ENCODE peak calls at places on chromosomes 5 and 9, in four cellular contexts. O, M, W and H are unnamed samples.

GRCh38 chr9:70485273-70485858 is 70.9 kb upstream of the KLF9 start:
- DNase-seq in M (no peak), W (peak; percentile 94), O (no peak), H (no peak)

GRCh38 chr5:147822686-147823491 is 8.6 kb downstream of the SPINK1 start:
- DNase-seq in O (peak; percentile 18), M (peak; percentile 17), W (peak; percentile 23), H (peak; percentile 19)

GRCh38 chr5:172659909-172660628 is 19.0 kb downstream of the NEURL1B start:
- DNase-seq in W (no peak), O (no peak), M (peak; percentile 95), H (peak; percentile 30)

GRCh38 chr9:96617439-96618185 is 2.0 kb downstream of the CDC14B start:
- DNase-seq in O (no peak), M (no peak), W (no peak), H (peak; percentile 38)

GRCh38 chr9:121345070-121345469 is 25.0 kb downstream of the STOM start:
- DNase-seq in W (no peak), O (no peak), M (no peak), H (no peak)

GRCh38 chr5:148912714-148913398 is 86.4 kb downstream of the ADRB2 start:
- DNase-seq in O (peak; percentile 82), M (peak; percentile 16), W (no peak), H (peak; percentile 55)

GRCh38 chr9:69174645-69175487 is 789 bp downstream of the TJP2 start:
- DNase-seq in O (no peak), W (peak; percentile 73), M (peak; percentile 48), H (peak; percentile 63)

GRCh38 chr5:73637565-73637964 is 11.6 kb downstream of the ARHGEF28 start:
- DNase-seq in M (no peak), O (no peak), W (no peak), H (no peak)

GRCh38 chr5:43353668-43354067 is 40.5 kb upstream of the HMGCS1 start:
- DNase-seq in W (no peak), O (no peak), M (no peak), H (no peak)

GRCh38 chr5:124580925-124581821 is 165.3 kb downstream of the ZNF608 start:
- DNase-seq in W (no peak), M (peak; percentile 98), O (no peak), H (peak; percentile 88)

GRCh38 chr5:134975843-134976242 is 8.1 kb downstream of the CATSPER3 start:
- DNase-seq in O (no peak), M (no peak), W (no peak), H (no peak)

GRCh38 chr9:99807276-99807852 is 14.3 kb upstream of the NR4A3 start:
- DNase-seq in M (peak; percentile 50), W (peak; percentile 75), O (peak; percentile 69), H (peak; percentile 67)

GRCh38 chr5:1246711-1247431 is 21.7 kb downstream of the SLC6A18 start:
- DNase-seq in W (peak; percentile 65), O (peak; percentile 26), M (peak; percentile 45), H (peak; percentile 85)

GRCh38 chr9:133148351-133149129 is 15.2 kb downstream of the GBGT1 start:
- DNase-seq in W (peak; percentile 52), M (no peak), O (peak; percentile 40), H (no peak)

GRCh38 chr9:33029106-33029788 is 4.2 kb downstream of the DNAJA1 start:
- DNase-seq in M (peak; percentile 89), O (no peak), W (no peak), H (no peak)

GRCh38 chr5:157266286-157267007 is 524 bp downstream of the CYFIP2 start:
- DNase-seq in O (peak; percentile 35), W (no peak), M (no peak), H (peak; percentile 68)

GRCh38 chr9:31210982-31211570 is 1173.4 kb upstream of the ACO1 start:
- DNase-seq in O (no peak), M (no peak), W (no peak), H (peak; percentile 24)

GRCh38 chr9:135078361-135078821 is 9.1 kb upstream of the OLFM1 start:
- DNase-seq in W (no peak), M (no peak), O (no peak), H (no peak)

GRCh38 chr5:135434591-135435466 is 12.3 kb downstream of the DCANP1 start:
- DNase-seq in O (no peak), M (peak; percentile 54), W (no peak), H (no peak)

GRCh38 chr5:101278011-101278687 is 375.1 kb upstream of the ST8SIA4 start:
- DNase-seq in W (no peak), O (no peak), M (no peak), H (no peak)

GRCh38 chr5:96113170-96113939 is 151.7 kb upstream of the ELL2 start:
- DNase-seq in O (no peak), M (no peak), W (no peak), H (no peak)

GRCh38 chr9:134602547-134603362 is 38.8 kb upstream of the COL5A1 start:
- DNase-seq in W (no peak), O (peak; percentile 88), M (peak; percentile 42), H (no peak)

GRCh38 chr5:15366676-15367391 is 133.1 kb upstream of the FBXL7 start:
- DNase-seq in W (no peak), M (no peak), O (no peak), H (no peak)

GRCh38 chr9:32525506-32525905 is 490 bp downstream of the RIGI start:
- DNase-seq in O (no peak), M (no peak), W (peak; percentile 2), H (no peak)

GRCh38 chr9:93813687-93814560 is 141.2 kb downstream of the BARX1 start:
- DNase-seq in W (no peak), M (no peak), O (no peak), H (no peak)

GRCh38 chr5:16515532-16515931 is 49.9 kb upstream of the ZNF622 start:
- DNase-seq in W (no peak), M (no peak), O (no peak), H (no peak)

GRCh38 chr5:177552839-177553455 is 1.4 kb downstream of the FAM193B start:
- DNase-seq in O (no peak), M (peak; percentile 29), W (no peak), H (no peak)

GRCh38 chr9:94900222-94901018 is 173.9 kb downstream of the AOPEP start:
- DNase-seq in M (no peak), W (no peak), O (no peak), H (no peak)

GRCh38 chr5:72472666-72473422 is 34.4 kb downstream of the ZNF366 start:
- DNase-seq in M (no peak), O (no peak), W (peak; percentile 22), H (no peak)

GRCh38 chr5:138762110-138762509 is 8.9 kb downstream of the CTNNA1 start:
- DNase-seq in W (no peak), M (no peak), O (no peak), H (no peak)

GRCh38 chr9:127418037-127418471 is 6.1 kb upstream of the ZNF79 start:
- DNase-seq in W (peak; percentile 52), O (peak; percentile 75), M (peak; percentile 44), H (peak; percentile 82)
- TF ChIP-seq NR3C1 in W (no peak), O (no peak), M (no peak), H (no peak)

GRCh38 chr5:83118471-83118870 is 41.1 kb downstream of the XRCC4 start:
- DNase-seq in O (no peak), M (no peak), W (no peak), H (no peak)
- TF ChIP-seq NR3C1 in O (no peak), M (no peak), W (no peak), H (no peak)

GRCh38 chr5:38259062-38259857 is 901 bp downstream of the EGFLAM start:
- DNase-seq in M (no peak), W (no peak), O (no peak), H (no peak)

GRCh38 chr5:38257236-38258036 is 923 bp upstream of the EGFLAM start:
- DNase-seq in O (no peak), M (no peak), W (no peak), H (peak; percentile 26)

GRCh38 chr5:38258037-38258318 is 381 bp upstream of the EGFLAM start:
- DNase-seq in O (no peak), M (no peak), W (no peak), H (no peak)

GRCh38 chr5:38253759-38254158 is 4.6 kb upstream of the EGFLAM start:
- DNase-seq in W (no peak), M (no peak), O (no peak), H (no peak)

GRCh38 chr5:38258319-38259061 is at the start of gene EGFLAM:
- DNase-seq in W (peak; percentile 35), O (peak; percentile 24), M (no peak), H (peak; percentile 78)
- TF ChIP-seq NR3C1 in W (no peak), O (no peak), M (no peak), H (no peak)

GRCh38 chr5:83900307-83900706 is 179.7 kb upstream of the HAPLN1 start:
- DNase-seq in M (no peak), W (no peak), O (no peak), H (peak; percentile 14)
- TF ChIP-seq NR3C1 in M (no peak), W (no peak), O (no peak), H (no peak)

GRCh38 chr5:171612749-171613148 is 172.9 kb upstream of the SMIM23 start:
- DNase-seq in W (no peak), M (no peak), O (no peak), H (no peak)
- TF ChIP-seq NR3C1 in W (no peak), M (no peak), O (no peak), H (no peak)

GRCh38 chr5:160293901-160294561 is 18.3 kb downstream of the CCNJL start:
- DNase-seq in W (no peak), O (no peak), M (peak; percentile 9), H (no peak)
- TF ChIP-seq NR3C1 in W (no peak), O (no peak), M (no peak), H (no peak)

DNA sequence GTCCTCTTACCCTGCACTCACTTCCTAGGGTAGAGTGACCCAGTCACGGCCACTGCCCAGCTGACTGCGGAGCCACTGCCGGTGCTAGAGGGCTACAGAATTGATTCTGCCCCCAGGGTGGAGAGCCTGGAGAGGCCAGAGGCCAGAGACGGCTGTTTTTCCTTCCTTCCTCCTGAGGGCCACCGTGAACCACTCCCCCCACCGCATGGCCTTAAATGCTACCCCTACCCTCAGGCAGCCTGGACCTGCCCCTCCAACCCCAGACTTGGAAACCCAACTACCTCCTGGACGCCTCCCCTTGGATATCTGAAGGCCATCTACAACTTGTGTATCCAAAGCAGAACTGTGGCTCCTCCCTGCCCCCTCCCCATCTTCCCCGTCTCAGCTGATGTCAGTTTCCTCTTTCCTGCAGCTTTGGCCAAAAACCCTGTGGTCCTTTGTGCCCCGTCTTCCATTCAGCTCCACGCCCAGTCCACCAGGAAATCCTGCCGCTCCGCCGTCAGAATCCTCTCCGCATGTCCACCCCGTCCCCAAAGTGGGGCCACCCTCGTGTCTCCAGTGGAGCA is 16.3 kb downstream of the SH2D3C start:
- DNase-seq in M (no peak), O (no peak), W (no peak), H (no peak)
- TF ChIP-seq NR3C1 in M (no peak), O (no peak), W (no peak), H (no peak)